ENCODE peak calls at places on chromosomes 7 and 10, in ten cellular contexts. One of them, this sample, is unnamed.

GRCh38 chr7:41188163-41189130 is 514.4 kb downstream of the INHBA start:
- DNase-seq in MCF 10A: peak; percentile 49
- DNase-seq in osteocyte: no peak
- DNase-seq in H1: no peak
- DNase-seq in AG04450: peak; percentile 37
- DNase-seq in ovary: no peak
- DNase-seq in pancreas: no peak
- DNase-seq in CD4-positive, alpha-beta T cell: no peak
- DNase-seq in kidney epithelial cell: peak; percentile 39
- DNase-seq in nephron progenitor cell: no peak
- DNase-seq in this sample: peak; percentile 30

GRCh38 chr7:70523626-70524351 is 608.2 kb upstream of the GALNT17 start:
- DNase-seq in CD4-positive, alpha-beta T cell: no peak
- DNase-seq in osteocyte: no peak
- DNase-seq in MCF 10A: no peak
- DNase-seq in pancreas: no peak
- DNase-seq in AG04450: no peak
- DNase-seq in nephron progenitor cell: no peak
- DNase-seq in H1: no peak
- DNase-seq in kidney epithelial cell: no peak
- DNase-seq in ovary: no peak
- DNase-seq in this sample: no peak

GRCh38 chr10:7846591-7846990 is 28.3 kb downstream of the TAF3 start:
- DNase-seq in MCF 10A: peak; percentile 7
- DNase-seq in pancreas: no peak
- DNase-seq in kidney epithelial cell: no peak
- DNase-seq in H1: no peak
- DNase-seq in AG04450: no peak
- DNase-seq in CD4-positive, alpha-beta T cell: no peak
- DNase-seq in nephron progenitor cell: no peak
- DNase-seq in ovary: no peak
- DNase-seq in osteocyte: no peak
- DNase-seq in this sample: no peak

GRCh38 chr10:70562036-70562710 is 40.4 kb downstream of the PRF1 start:
- DNase-seq in CD4-positive, alpha-beta T cell: no peak
- DNase-seq in ovary: no peak
- DNase-seq in nephron progenitor cell: no peak
- DNase-seq in AG04450: no peak
- DNase-seq in kidney epithelial cell: no peak
- DNase-seq in pancreas: no peak
- DNase-seq in H1: no peak
- DNase-seq in osteocyte: no peak
- DNase-seq in MCF 10A: no peak
- DNase-seq in this sample: no peak

GRCh38 chr7:155728116-155728515 is 83.7 kb downstream of the RBM33 start:
- DNase-seq in ovary: no peak
- DNase-seq in MCF 10A: no peak
- DNase-seq in H1: no peak
- DNase-seq in CD4-positive, alpha-beta T cell: no peak
- DNase-seq in kidney epithelial cell: no peak
- DNase-seq in pancreas: peak; percentile 55
- DNase-seq in osteocyte: no peak
- DNase-seq in AG04450: no peak
- DNase-seq in nephron progenitor cell: no peak
- DNase-seq in this sample: no peak

GRCh38 chr10:59904431-59905065 is 1.8 kb downstream of the CCDC6 start:
- DNase-seq in AG04450: no peak
- DNase-seq in osteocyte: no peak
- DNase-seq in kidney epithelial cell: no peak
- DNase-seq in pancreas: no peak
- DNase-seq in MCF 10A: no peak
- DNase-seq in CD4-positive, alpha-beta T cell: no peak
- DNase-seq in ovary: no peak
- DNase-seq in nephron progenitor cell: peak; percentile 31
- DNase-seq in H1: no peak
- DNase-seq in this sample: no peak

GRCh38 chr10:5564537-5565204 is 39.9 kb downstream of the CALML3 start:
- DNase-seq in AG04450: no peak
- DNase-seq in ovary: no peak
- DNase-seq in osteocyte: no peak
- DNase-seq in CD4-positive, alpha-beta T cell: peak; percentile 62
- DNase-seq in pancreas: no peak
- DNase-seq in H1: no peak
- DNase-seq in MCF 10A: no peak
- DNase-seq in nephron progenitor cell: no peak
- DNase-seq in kidney epithelial cell: no peak
- DNase-seq in this sample: no peak

GRCh38 chr7:86689363-86689762 is 45.7 kb downstream of the GRM3 start:
- DNase-seq in pancreas: no peak
- DNase-seq in kidney epithelial cell: no peak
- DNase-seq in AG04450: no peak
- DNase-seq in CD4-positive, alpha-beta T cell: no peak
- DNase-seq in osteocyte: no peak
- DNase-seq in ovary: no peak
- DNase-seq in nephron progenitor cell: no peak
- DNase-seq in MCF 10A: no peak
- DNase-seq in H1: no peak
- DNase-seq in this sample: no peak

GRCh38 chr10:6009159-6009558 is 31.8 kb upstream of the IL15RA start:
- DNase-seq in AG04450: peak; percentile 32
- DNase-seq in osteocyte: no peak
- DNase-seq in kidney epithelial cell: no peak
- DNase-seq in pancreas: no peak
- DNase-seq in ovary: no peak
- DNase-seq in CD4-positive, alpha-beta T cell: no peak
- DNase-seq in nephron progenitor cell: no peak
- DNase-seq in H1: no peak
- DNase-seq in MCF 10A: peak; percentile 60
- DNase-seq in this sample: no peak

GRCh38 chr10:100020883-100021248 is 11.1 kb upstream of the DNMBP start:
- DNase-seq in MCF 10A: no peak
- DNase-seq in nephron progenitor cell: no peak
- DNase-seq in H1: no peak
- DNase-seq in AG04450: no peak
- DNase-seq in kidney epithelial cell: no peak
- DNase-seq in osteocyte: no peak
- DNase-seq in CD4-positive, alpha-beta T cell: no peak
- DNase-seq in ovary: no peak
- DNase-seq in pancreas: no peak
- DNase-seq in this sample: no peak

GRCh38 chr10:5538446-5538845 is 13.7 kb downstream of the CALML3 start:
- DNase-seq in CD4-positive, alpha-beta T cell: peak; percentile 20
- DNase-seq in MCF 10A: peak; percentile 72
- DNase-seq in ovary: peak; percentile 6
- DNase-seq in osteocyte: no peak
- DNase-seq in H1: no peak
- DNase-seq in AG04450: no peak
- DNase-seq in pancreas: no peak
- DNase-seq in nephron progenitor cell: no peak
- DNase-seq in kidney epithelial cell: no peak
- DNase-seq in this sample: no peak

GRCh38 chr7:36563706-36564325 is 160.5 kb downstream of the AOAH start:
- DNase-seq in nephron progenitor cell: no peak
- DNase-seq in kidney epithelial cell: no peak
- DNase-seq in AG04450: peak; percentile 11
- DNase-seq in H1: no peak
- DNase-seq in MCF 10A: peak; percentile 35
- DNase-seq in osteocyte: no peak
- DNase-seq in CD4-positive, alpha-beta T cell: no peak
- DNase-seq in pancreas: no peak
- DNase-seq in ovary: peak; percentile 28
- DNase-seq in this sample: no peak

GRCh38 chr10:6406220-6407033 is 173.6 kb downstream of the PRKCQ start:
- DNase-seq in pancreas: no peak
- DNase-seq in kidney epithelial cell: no peak
- DNase-seq in AG04450: no peak
- DNase-seq in H1: no peak
- DNase-seq in ovary: no peak
- DNase-seq in MCF 10A: peak; percentile 46
- DNase-seq in CD4-positive, alpha-beta T cell: no peak
- DNase-seq in nephron progenitor cell: no peak
- DNase-seq in osteocyte: peak; percentile 23
- DNase-seq in this sample: peak; percentile 52

GRCh38 chr7:34075976-34076375 is 170.6 kb downstream of the BMPER start:
- DNase-seq in ovary: no peak
- DNase-seq in pancreas: no peak
- DNase-seq in kidney epithelial cell: no peak
- DNase-seq in MCF 10A: no peak
- DNase-seq in osteocyte: no peak
- DNase-seq in H1: no peak
- DNase-seq in AG04450: no peak
- DNase-seq in nephron progenitor cell: no peak
- DNase-seq in CD4-positive, alpha-beta T cell: no peak
- DNase-seq in this sample: no peak

GRCh38 chr10:103884681-103885139 is 29.3 kb upstream of the SH3PXD2A start:
- DNase-seq in ovary: peak; percentile 64
- DNase-seq in AG04450: no peak
- DNase-seq in pancreas: no peak
- DNase-seq in MCF 10A: peak; percentile 73
- DNase-seq in osteocyte: no peak
- DNase-seq in H1: no peak
- DNase-seq in nephron progenitor cell: peak; percentile 52
- DNase-seq in kidney epithelial cell: no peak
- DNase-seq in CD4-positive, alpha-beta T cell: no peak
- DNase-seq in this sample: peak; percentile 52
- TF ChIP-seq CTCF in ovary: peak; percentile 60
- TF ChIP-seq CTCF in AG04450: peak; percentile 79
- TF ChIP-seq CTCF in pancreas: peak; percentile 65
- TF ChIP-seq CTCF in MCF 10A: peak; percentile 67
- TF ChIP-seq CTCF in osteocyte: peak; percentile 81
- TF ChIP-seq CTCF in H1: no peak
- TF ChIP-seq CTCF in nephron progenitor cell: peak; percentile 84
- TF ChIP-seq CTCF in kidney epithelial cell: peak; percentile 59
- TF ChIP-seq CTCF in CD4-positive, alpha-beta T cell: peak; percentile 63
- TF ChIP-seq CTCF in this sample: peak; percentile 57

DNA sequence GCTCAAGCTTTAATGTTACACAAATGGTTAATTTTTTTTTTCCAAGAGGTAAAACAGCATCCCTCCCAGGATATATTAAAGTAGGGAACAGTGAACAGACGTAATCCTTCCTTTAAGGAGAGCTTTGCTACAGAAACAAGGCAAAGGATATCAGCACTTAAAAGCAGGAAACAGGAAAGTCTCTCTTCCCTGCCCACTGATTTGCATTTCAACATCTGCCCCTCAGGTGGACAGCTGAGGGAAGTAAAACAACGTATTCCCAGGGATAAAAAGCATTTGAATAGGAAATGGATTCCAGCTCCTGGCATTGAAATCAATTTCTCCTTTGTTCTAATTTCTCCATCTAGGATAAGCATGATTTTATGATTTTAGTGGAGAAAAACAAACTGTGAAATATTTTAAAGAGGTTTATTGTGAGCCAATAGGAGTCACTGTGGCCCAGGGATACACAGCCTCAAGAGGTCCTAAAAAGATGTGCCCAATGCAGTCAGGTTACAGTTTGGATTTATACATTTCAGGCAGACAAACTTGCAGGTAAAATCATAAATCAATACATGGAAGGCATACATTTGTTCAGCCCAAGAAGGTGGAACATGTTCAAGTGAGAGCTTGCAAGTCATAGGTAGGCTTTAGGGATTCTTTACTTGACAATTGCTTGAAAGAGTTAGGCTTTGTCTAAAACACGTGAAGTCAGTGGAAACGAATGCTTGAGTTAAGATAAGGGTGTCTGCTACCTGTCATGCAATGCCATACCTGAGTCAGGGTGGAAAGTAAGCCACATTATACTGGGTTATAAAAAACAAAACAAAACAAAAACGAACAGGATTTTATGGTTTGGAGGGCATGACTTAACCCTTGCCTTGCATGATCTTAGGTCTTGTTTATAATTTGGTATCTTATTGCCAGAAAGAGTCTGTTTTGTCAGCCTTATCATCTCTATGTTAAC is 286.2 kb upstream of the VWC2 start:
- DNase-seq in nephron progenitor cell: no peak
- DNase-seq in H1: no peak
- DNase-seq in pancreas: no peak
- DNase-seq in AG04450: no peak
- DNase-seq in osteocyte: no peak
- DNase-seq in kidney epithelial cell: no peak
- DNase-seq in CD4-positive, alpha-beta T cell: no peak
- DNase-seq in MCF 10A: no peak
- DNase-seq in ovary: no peak
- DNase-seq in this sample: no peak
- TF ChIP-seq CTCF in nephron progenitor cell: no peak
- TF ChIP-seq CTCF in H1: no peak
- TF ChIP-seq CTCF in pancreas: no peak
- TF ChIP-seq CTCF in AG04450: no peak
- TF ChIP-seq CTCF in osteocyte: no peak
- TF ChIP-seq CTCF in kidney epithelial cell: peak; percentile 6
- TF ChIP-seq CTCF in CD4-positive, alpha-beta T cell: no peak
- TF ChIP-seq CTCF in MCF 10A: no peak
- TF ChIP-seq CTCF in ovary: no peak
- TF ChIP-seq CTCF in this sample: no peak

DNA sequence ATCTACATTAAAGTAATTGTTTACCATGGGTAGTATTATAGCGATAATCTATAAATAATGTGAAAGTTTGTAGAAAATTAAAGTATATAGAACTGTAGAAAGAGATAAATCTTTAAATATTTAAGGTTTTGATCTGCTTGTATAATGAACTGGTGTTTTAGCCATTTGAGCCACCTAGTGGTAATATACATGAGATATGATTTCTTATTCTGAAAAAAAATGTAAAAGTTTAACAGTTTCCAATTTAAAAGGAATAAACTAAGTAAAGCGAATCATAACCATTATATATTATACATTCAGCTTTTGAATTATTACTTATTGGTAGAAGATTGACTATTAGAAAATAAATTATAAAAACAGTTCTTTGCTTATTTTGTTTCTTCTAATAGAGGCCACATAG is 91.2 kb downstream of the OTUD1 start:
- DNase-seq in AG04450: no peak
- DNase-seq in osteocyte: no peak
- DNase-seq in MCF 10A: no peak
- DNase-seq in nephron progenitor cell: no peak
- DNase-seq in ovary: no peak
- DNase-seq in CD4-positive, alpha-beta T cell: no peak
- DNase-seq in H1: no peak
- DNase-seq in kidney epithelial cell: no peak
- DNase-seq in pancreas: no peak
- DNase-seq in this sample: no peak
- TF ChIP-seq CTCF in AG04450: peak; percentile 47
- TF ChIP-seq CTCF in osteocyte: peak; percentile 58
- TF ChIP-seq CTCF in MCF 10A: peak; percentile 35
- TF ChIP-seq CTCF in nephron progenitor cell: no peak
- TF ChIP-seq CTCF in ovary: peak; percentile 16
- TF ChIP-seq CTCF in CD4-positive, alpha-beta T cell: peak; percentile 33
- TF ChIP-seq CTCF in H1: no peak
- TF ChIP-seq CTCF in kidney epithelial cell: peak; percentile 12
- TF ChIP-seq CTCF in pancreas: peak; percentile 38
- TF ChIP-seq CTCF in this sample: no peak

DNA sequence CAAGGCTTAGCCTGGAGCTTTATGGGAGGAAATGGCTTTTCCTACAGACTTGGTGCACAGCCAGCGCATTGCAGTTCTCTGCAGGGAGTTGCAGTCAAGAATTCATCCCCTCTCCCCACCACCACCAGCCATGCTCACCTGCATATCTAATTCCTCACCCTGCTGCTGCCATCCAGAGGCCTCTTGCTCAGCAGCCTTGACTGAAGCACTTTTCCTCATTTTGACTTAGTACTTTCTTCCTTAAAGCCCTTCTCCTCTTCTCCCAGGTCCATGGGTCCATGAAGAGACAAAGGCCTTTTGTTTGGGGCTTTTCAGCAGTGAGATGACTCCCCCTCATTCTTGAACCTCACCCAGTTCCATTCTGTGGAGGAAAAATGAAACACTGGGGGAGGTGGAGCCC is 39.7 kb upstream of the GPR141 start:
- DNase-seq in kidney epithelial cell: no peak
- DNase-seq in nephron progenitor cell: peak; percentile 5
- DNase-seq in osteocyte: no peak
- DNase-seq in H1: peak; percentile 50
- DNase-seq in pancreas: no peak
- DNase-seq in CD4-positive, alpha-beta T cell: no peak
- DNase-seq in ovary: no peak
- DNase-seq in AG04450: no peak
- DNase-seq in MCF 10A: no peak
- DNase-seq in this sample: peak; percentile 18
- TF ChIP-seq CTCF in kidney epithelial cell: no peak
- TF ChIP-seq CTCF in nephron progenitor cell: no peak
- TF ChIP-seq CTCF in osteocyte: no peak
- TF ChIP-seq CTCF in H1: peak; percentile 37
- TF ChIP-seq CTCF in pancreas: no peak
- TF ChIP-seq CTCF in CD4-positive, alpha-beta T cell: no peak
- TF ChIP-seq CTCF in ovary: no peak
- TF ChIP-seq CTCF in AG04450: no peak
- TF ChIP-seq CTCF in MCF 10A: no peak
- TF ChIP-seq CTCF in this sample: no peak

This sample was measured in Calu3.